ENCODE peak calls at places on chromosomes 16 and 17, in five cellular contexts. P is small intestine; T is H9; I is MM.1S; F is CD8-positive, alpha-beta memory T cell. Y is an unnamed sample. For H3K9me3, the result is how much of the 10 kb centered on the place peaks cover.

GRCh38 chr16:8866118-8866883 is 2.5 kb downstream of the CARHSP1 start:
- DNase-seq in T (peak), I (no peak), F (no peak), P (peak), Y (no peak)

GRCh38 chr17:39187152-39187830 is 10.2 kb downstream of the CACNB1 start:
- DNase-seq in T (no peak), P (peak), I (no peak), F (no peak), Y (no peak)

GRCh38 chr17:21081967-21082366 is 39.2 kb upstream of the USP22 start:
- DNase-seq in T (no peak), F (no peak), P (no peak), I (no peak), Y (no peak)

GRCh38 chr17:40443988-40444899 is 994 bp downstream of the IGFBP4 start:
- DNase-seq in T (no peak), I (no peak), F (no peak), P (no peak), Y (no peak)

GRCh38 chr16:67862623-67863583 is 9.9 kb upstream of the EDC4 start:
- DNase-seq in I (no peak), T (no peak), P (no peak), F (no peak), Y (no peak)

GRCh38 chr17:61556224-61557188 is 34.5 kb downstream of the NACA2 start:
- DNase-seq in I (no peak), P (no peak), T (no peak), F (no peak), Y (no peak)

GRCh38 chr16:57564571-57565270 is 22.3 kb downstream of the ADGRG5 start:
- DNase-seq in F (no peak), I (no peak), P (no peak), T (no peak), Y (no peak)

GRCh38 chr17:70523407-70523806 is 354.1 kb downstream of the KCNJ2 start:
- DNase-seq in F (no peak), T (no peak), P (no peak), I (no peak), Y (no peak)

GRCh38 chr17:5032865-5033264 is 2.4 kb downstream of the SLC52A1 start:
- DNase-seq in F (no peak), I (no peak), P (no peak), T (peak), Y (no peak)

GRCh38 chr17:50180066-50180465 is 14.3 kb downstream of the SGCA start:
- DNase-seq in T (no peak), I (no peak), P (no peak), F (no peak), Y (no peak)

GRCh38 chr16:84159006-84159405 is 13.9 kb downstream of the DNAAF1 start:
- DNase-seq in F (no peak), P (no peak), I (no peak), T (no peak), Y (no peak)

GRCh38 chr16:9151597-9151996 is 60.2 kb downstream of the HAPSTR1 start:
- DNase-seq in P (peak), T (no peak), I (peak), F (no peak), Y (no peak)

GRCh38 chr17:42279776-42280630 is 3.8 kb upstream of the STAT5B start:
- DNase-seq in F (no peak), P (no peak), I (no peak), T (peak), Y (no peak)

GRCh38 chr16:16004314-16004749 is 54.9 kb downstream of the ABCC1 start:
- DNase-seq in F (no peak), I (no peak), T (no peak), P (no peak), Y (no peak)

GRCh38 chr16:66065869-66066403 is 300.6 kb upstream of the CDH5 start:
- DNase-seq in I (no peak), T (no peak), F (no peak), P (no peak), Y (no peak)

GRCh38 chr16:53756329-53756996 is 52.5 kb downstream of the FTO start:
- DNase-seq in P (peak), I (no peak), F (no peak), T (no peak), Y (no peak)

DNA sequence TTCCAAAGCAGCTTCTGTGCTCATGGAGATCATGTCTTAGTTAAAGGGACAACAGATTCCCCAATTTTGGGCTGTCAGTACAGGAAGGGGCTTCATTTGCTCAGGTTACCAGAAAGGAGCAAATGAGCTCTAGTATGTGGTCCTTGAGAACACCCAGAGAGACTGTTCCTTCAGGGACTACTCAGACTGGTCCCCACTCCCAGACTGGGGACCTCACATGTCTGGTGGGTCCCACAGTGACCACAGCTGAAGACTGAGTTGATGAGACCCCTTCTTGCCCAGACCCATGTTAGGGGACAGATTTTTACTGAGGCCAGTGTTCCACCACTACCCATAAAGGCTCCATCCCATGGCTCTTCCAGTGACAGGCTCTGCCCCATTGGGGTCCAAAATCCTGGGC is 1695.2 kb downstream of the TP53TG3F start:
- DNase-seq in P (no peak), T (no peak), I (no peak), F (no peak), Y (no peak)
- H3K9me3 ChIP-seq in P (under half), T (half or more), I (under half), F (under half), Y (under half)

GRCh38 chr16:62644030-62644812 is 608.0 kb upstream of the CDH8 start:
- DNase-seq in P (no peak), I (no peak), F (no peak), T (no peak), Y (no peak)

GRCh38 chr16:62638324-62638911 is 602.2 kb upstream of the CDH8 start:
- DNase-seq in F (no peak), I (no peak), P (no peak), T (no peak), Y (no peak)

GRCh38 chr16:62638964-62639861 is 603.0 kb upstream of the CDH8 start:
- DNase-seq in P (no peak), T (no peak), I (peak), F (no peak), Y (no peak)

GRCh38 chr16:62639890-62640289 is 603.7 kb upstream of the CDH8 start:
- DNase-seq in F (no peak), T (no peak), I (peak), P (no peak), Y (no peak)

GRCh38 chr16:62642677-62643076 is 606.4 kb upstream of the CDH8 start:
- DNase-seq in F (no peak), P (no peak), T (no peak), I (no peak), Y (no peak)
- H3K9me3 ChIP-seq in F (under half), P (under half), T (under half), I (under half), Y (under half)

GRCh38 chr17:22505660-22506059 is 813.3 kb downstream of the KCNJ18 start:
- DNase-seq in F (no peak), T (no peak), I (no peak), P (no peak), Y (no peak)
- H3K9me3 ChIP-seq in F (under half), T (half or more), I (under half), P (under half), Y (under half)

DNA sequence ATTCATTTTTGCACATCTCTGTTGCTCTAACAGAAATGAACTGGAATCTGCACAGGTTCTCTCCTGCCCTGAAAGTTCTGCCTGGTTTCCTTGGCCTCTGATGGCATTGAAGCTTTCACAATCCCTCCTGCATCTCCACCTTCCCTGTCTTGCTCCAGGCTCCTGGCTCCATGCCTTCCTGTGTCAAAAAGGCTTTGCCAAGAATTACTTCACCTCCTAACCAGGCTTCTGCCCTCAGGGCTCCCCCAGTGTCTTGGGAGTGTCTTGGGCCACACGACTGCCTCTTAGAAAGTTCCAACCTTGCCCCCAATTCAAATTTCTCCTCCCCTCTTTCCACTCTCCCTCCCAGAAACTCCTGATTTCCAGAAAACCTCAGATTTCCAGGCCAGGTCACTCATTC is 37.0 kb upstream of the DNAH9 start:
- DNase-seq in T (no peak), F (no peak), P (no peak), I (no peak), Y (no peak)
- H3K9me3 ChIP-seq in T (under half), F (under half), P (under half), I (under half), Y (under half)

GRCh38 chr17:22460461-22461063 is 768.2 kb downstream of the KCNJ18 start:
- DNase-seq in T (no peak), P (no peak), F (no peak), I (no peak), Y (no peak)
- H3K9me3 ChIP-seq in T (half or more), P (under half), F (under half), I (under half), Y (under half)

GRCh38 chr17:51435171-51435552 is 174.8 kb downstream of the UTP18 start:
- DNase-seq in F (no peak), P (no peak), I (no peak), T (no peak), Y (no peak)
- H3K9me3 ChIP-seq in F (under half), P (under half), I (under half), T (under half), Y (under half)

DNA sequence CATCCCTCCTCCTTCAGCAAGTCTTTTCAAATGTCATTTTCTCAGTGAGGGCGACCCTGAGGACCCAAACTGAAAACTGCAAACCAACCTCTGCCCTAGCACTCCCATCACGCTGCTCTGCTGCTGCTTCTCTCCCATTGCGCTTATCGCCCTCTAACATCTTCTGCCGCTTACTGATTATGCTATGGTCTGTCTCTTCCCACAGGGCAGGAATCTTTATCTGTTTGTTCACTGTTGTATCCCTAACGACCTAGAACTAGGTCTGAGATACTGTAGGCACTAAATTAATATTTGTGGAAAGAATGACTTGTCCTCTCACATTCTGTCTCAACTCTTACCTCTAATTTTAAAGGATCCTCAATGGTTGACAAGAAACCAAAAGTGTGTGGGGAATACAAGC is 12.5 kb downstream of the ZSCAN32 start:
- DNase-seq in T (no peak), I (no peak), F (no peak), P (no peak), Y (no peak)
- H3K9me3 ChIP-seq in T (under half), I (under half), F (under half), P (under half), Y (under half)

GRCh38 chr16:60463986-60464385 is 1572.3 kb downstream of the CDH8 start:
- DNase-seq in T (no peak), P (no peak), F (no peak), I (no peak), Y (no peak)
- H3K9me3 ChIP-seq in T (under half), P (under half), F (under half), I (under half), Y (under half)

DNA sequence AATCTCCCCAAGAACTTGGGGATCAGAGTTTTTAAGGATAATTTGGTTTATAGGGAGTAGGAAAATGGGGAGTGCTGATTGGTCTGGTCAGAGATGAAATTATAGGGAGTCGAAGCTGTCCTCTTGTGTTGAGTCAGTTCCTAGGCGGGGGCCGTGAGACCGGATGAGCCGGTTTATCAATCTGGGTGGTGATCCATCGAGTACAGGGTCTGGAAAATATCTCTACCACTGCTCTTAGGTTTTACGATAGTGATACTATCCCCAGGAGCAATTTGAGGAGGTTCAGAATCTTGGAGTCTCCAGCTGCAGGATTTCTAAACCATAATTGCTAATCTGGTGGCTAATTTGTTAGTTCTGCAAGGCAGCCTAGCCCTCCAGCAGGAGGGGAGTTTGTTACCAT is 403.4 kb downstream of the CDH11 start:
- DNase-seq in T (no peak), P (no peak), I (no peak), F (no peak), Y (no peak)
- H3K9me3 ChIP-seq in T (under half), P (under half), I (under half), F (under half), Y (under half)

Y was measured in T-helper 17 cell.